ENCODE peak calls at places on chromosomes 6 and 20, in eight cellular contexts. L is ELR, C is SW480, K is fibroblast of villous mesenchyme, G is progenitor cell of endocrine pancreas, W is non-pigmented ciliary epithelial cell, O is cerebellum, N is kidney epithelial cell. Z is an unnamed sample.

GRCh38 chr6:92376711-92377110 is 1042.6 kb downstream of the EPHA7 start:
- DNase-seq in L (no peak), C (no peak), K (peak), G (no peak), W (peak), O (no peak), N (no peak), Z (no peak)

GRCh38 chr6:4356899-4357659 is 221.7 kb upstream of the ECI2 start:
- DNase-seq in L (no peak), C (no peak), K (no peak), G (no peak), W (no peak), O (no peak), N (no peak), Z (no peak)

GRCh38 chr6:128139519-128139918 is 238.7 kb upstream of the THEMIS start:
- DNase-seq in L (peak), C (no peak), K (peak), G (no peak), W (no peak), O (no peak), N (no peak), Z (peak)

GRCh38 chr6:53718597-53719460 is 53.3 kb upstream of the KLHL31 start:
- DNase-seq in L (peak), C (peak), K (peak), G (no peak), W (no peak), O (peak), N (peak), Z (no peak)

GRCh38 chr6:82877213-82878195 is 188.1 kb downstream of the UBE3D start:
- DNase-seq in L (no peak), C (peak), K (no peak), G (no peak), W (no peak), O (no peak), N (peak), Z (no peak)

GRCh38 chr6:111154981-111155380 is 67.7 kb downstream of the SLC16A10 start:
- DNase-seq in L (no peak), C (no peak), K (no peak), G (no peak), W (no peak), O (no peak), N (no peak), Z (no peak)

GRCh38 chr20:23455641-23456040 is 3.0 kb upstream of the CST11 start:
- DNase-seq in L (no peak), C (no peak), K (no peak), G (no peak), W (no peak), O (no peak), N (no peak), Z (no peak)

GRCh38 chr6:44002071-44002590 is 125.1 kb downstream of the MRPL14 start:
- DNase-seq in L (no peak), C (peak), K (no peak), G (peak), W (no peak), O (no peak), N (no peak), Z (peak)

GRCh38 chr6:130373992-130374391 is 8.2 kb downstream of the TMEM200A start:
- DNase-seq in L (no peak), C (no peak), K (no peak), G (no peak), W (no peak), O (no peak), N (no peak), Z (no peak)

GRCh38 chr6:3072798-3073197 is 4.5 kb downstream of the RIPK1 start:
- DNase-seq in L (no peak), C (no peak), K (no peak), G (no peak), W (no peak), O (no peak), N (no peak), Z (no peak)

GRCh38 chr20:38723982-38724602 is at the start of gene SLC32A1:
- DNase-seq in L (no peak), C (no peak), K (no peak), G (no peak), W (no peak), O (no peak), N (no peak), Z (no peak)

GRCh38 chr6:146544783-146545182 is 1.1 kb downstream of the RAB32 start:
- DNase-seq in L (peak), C (no peak), K (no peak), G (no peak), W (no peak), O (no peak), N (no peak), Z (no peak)

Z was measured in retinal pigment epithelial cell.